ENCODE peak calls at places on chromosome 18, in nine cellular contexts. R is cardiac muscle cell; T is AG04450; Z is naive thymus-derived CD4-positive, alpha-beta T cell; J is CD8-positive, alpha-beta T cell; X is ovary; P is mammary epithelial cell; S is CD8-positive, alpha-beta memory T cell; L is psoas muscle. Y is an unnamed sample. For H3K9me3, the result is how much of the 10 kb centered on the place peaks cover.

GRCh38 chr18:12531747-12532146 is 124.0 kb downstream of the PRELID3A start:
- DNase-seq in R (no peak), T (no peak), Z (no peak), J (no peak), X (no peak), P (no peak), S (no peak), L (no peak), Y (no peak)

GRCh38 chr18:69490813-69491212 is 90.1 kb downstream of the DOK6 start:
- DNase-seq in R (no peak), T (peak), Z (no peak), J (no peak), X (no peak), P (no peak), S (no peak), L (no peak), Y (no peak)

GRCh38 chr18:32158108-32158624 is 31.7 kb upstream of the MEP1B start:
- DNase-seq in R (peak), T (peak), Z (peak), J (peak), X (peak), P (peak), S (peak), L (peak), Y (peak)

GRCh38 chr18:11902522-11903292 is 5.4 kb downstream of the MPPE1 start:
- DNase-seq in R (peak), T (no peak), Z (no peak), J (no peak), X (no peak), P (no peak), S (no peak), L (no peak), Y (no peak)

GRCh38 chr18:51110073-51110797 is 80.2 kb downstream of the SMAD4 start:
- DNase-seq in R (peak), T (no peak), Z (peak), J (peak), X (peak), P (peak), S (peak), L (peak), Y (peak)

GRCh38 chr18:61939032-61939674 is 46.3 kb upstream of the RNF152 start:
- DNase-seq in R (no peak), T (no peak), Z (no peak), J (no peak), X (no peak), P (peak), S (no peak), L (no peak), Y (no peak)

GRCh38 chr18:69233465-69234054 is 167.1 kb upstream of the DOK6 start:
- DNase-seq in R (no peak), T (no peak), Z (no peak), J (no peak), X (no peak), P (no peak), S (no peak), L (no peak), Y (no peak)

GRCh38 chr18:6920099-6920955 is 190.8 kb downstream of the ARHGAP28 start:
- DNase-seq in R (peak), T (peak), Z (no peak), J (no peak), X (peak), P (peak), S (no peak), L (no peak), Y (no peak)

GRCh38 chr18:27599202-27599829 is 414.2 kb upstream of the CHST9 start:
- DNase-seq in R (peak), T (no peak), Z (no peak), J (no peak), X (peak), P (peak), S (no peak), L (peak), Y (no peak)

GRCh38 chr18:60746491-60746890 is 373.9 kb upstream of the MC4R start:
- DNase-seq in R (no peak), T (no peak), Z (no peak), J (no peak), X (no peak), P (no peak), S (no peak), L (no peak), Y (no peak)

GRCh38 chr18:75016025-75016717 is 192.8 kb downstream of the PTGR3 start:
- DNase-seq in R (no peak), T (no peak), Z (no peak), J (no peak), X (no peak), P (no peak), S (no peak), L (no peak), Y (no peak)

GRCh38 chr18:22171263-22171838 is 2.0 kb downstream of the GATA6 start:
- DNase-seq in R (no peak), T (no peak), Z (no peak), J (no peak), X (no peak), P (no peak), S (no peak), L (no peak), Y (no peak)

DNA sequence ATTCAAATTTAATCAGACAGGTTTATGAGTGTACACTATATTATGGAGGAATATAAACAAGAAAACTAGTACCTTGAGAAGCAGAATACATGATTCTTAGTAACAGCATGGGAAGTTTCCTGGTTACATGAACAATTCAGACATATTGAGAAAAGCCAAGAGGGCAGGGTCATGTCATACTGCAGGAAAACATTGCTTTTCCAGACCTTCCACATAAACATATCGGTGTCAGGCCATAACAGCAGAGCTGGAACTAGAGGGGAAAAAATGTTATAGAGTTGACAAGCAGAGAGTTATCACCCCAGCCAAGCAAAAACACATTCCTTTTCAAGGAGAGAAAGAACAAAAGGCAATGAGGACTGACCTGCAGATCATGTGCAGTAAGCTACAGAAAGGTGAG is 74.7 kb upstream of the ZNF236 start:
- DNase-seq in R (no peak), T (no peak), Z (no peak), J (no peak), X (no peak), P (no peak), S (no peak), L (no peak), Y (no peak)
- H3K9me3 ChIP-seq in R (under half), T (under half), Z (under half), J (under half), X (under half), P (under half), S (under half), L (under half), Y (under half)

GRCh38 chr18:44473394-44474066 is 207.2 kb upstream of the SETBP1 start:
- DNase-seq in R (no peak), T (no peak), Z (no peak), J (no peak), X (no peak), P (peak), S (no peak), L (no peak), Y (no peak)
- H3K9me3 ChIP-seq in R (under half), T (under half), Z (under half), J (under half), X (under half), P (under half), S (under half), L (under half), Y (under half)

GRCh38 chr18:66728951-66729350 is 125.1 kb upstream of the CDH19 start:
- DNase-seq in R (no peak), T (no peak), Z (no peak), J (no peak), X (no peak), P (no peak), S (no peak), L (no peak), Y (no peak)

GRCh38 chr18:66729459-66730239 is 125.8 kb upstream of the CDH19 start:
- DNase-seq in R (no peak), T (no peak), Z (no peak), J (no peak), X (no peak), P (peak), S (no peak), L (no peak), Y (no peak)

GRCh38 chr18:66722671-66723070 is 118.8 kb upstream of the CDH19 start:
- DNase-seq in R (no peak), T (no peak), Z (no peak), J (no peak), X (no peak), P (no peak), S (no peak), L (no peak), Y (no peak)

GRCh38 chr18:66724664-66725356 is 120.9 kb upstream of the CDH19 start:
- DNase-seq in R (no peak), T (no peak), Z (no peak), J (no peak), X (no peak), P (peak), S (no peak), L (no peak), Y (no peak)

GRCh38 chr18:66727991-66728390 is 124.1 kb upstream of the CDH19 start:
- DNase-seq in R (no peak), T (no peak), Z (no peak), J (no peak), X (no peak), P (peak), S (no peak), L (no peak), Y (no peak)
- H3K9me3 ChIP-seq in R (under half), T (under half), Z (under half), J (under half), X (under half), P (under half), S (under half), L (under half), Y (under half)

DNA sequence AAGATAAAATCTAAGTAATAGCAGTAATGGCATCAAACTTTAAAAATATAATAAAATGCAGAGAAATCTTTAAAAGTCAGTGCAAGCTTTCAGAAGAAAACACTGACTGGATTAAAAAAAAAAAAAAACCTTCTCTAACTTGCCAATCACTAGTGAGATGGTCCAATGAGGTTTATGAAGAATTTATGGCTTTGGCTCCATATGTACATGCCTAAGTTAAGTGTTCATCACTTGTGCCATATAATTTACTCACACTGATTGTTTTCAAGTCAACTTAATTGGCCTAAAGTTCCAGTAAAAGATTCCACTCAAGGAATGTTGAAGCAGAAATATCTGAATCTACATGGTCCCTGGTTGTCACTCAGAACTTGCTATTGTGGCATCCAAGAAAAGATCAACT is 40.7 kb upstream of the RAB27B start:
- DNase-seq in R (no peak), T (no peak), Z (no peak), J (no peak), X (no peak), P (no peak), S (no peak), L (no peak), Y (no peak)
- H3K9me3 ChIP-seq in R (under half), T (under half), Z (under half), J (under half), X (under half), P (under half), S (under half), L (under half), Y (under half)

GRCh38 chr18:4578449-4578848 is 123.3 kb upstream of the DLGAP1 start:
- DNase-seq in R (no peak), T (no peak), Z (no peak), J (no peak), X (no peak), P (no peak), S (no peak), L (no peak), Y (no peak)

DNA sequence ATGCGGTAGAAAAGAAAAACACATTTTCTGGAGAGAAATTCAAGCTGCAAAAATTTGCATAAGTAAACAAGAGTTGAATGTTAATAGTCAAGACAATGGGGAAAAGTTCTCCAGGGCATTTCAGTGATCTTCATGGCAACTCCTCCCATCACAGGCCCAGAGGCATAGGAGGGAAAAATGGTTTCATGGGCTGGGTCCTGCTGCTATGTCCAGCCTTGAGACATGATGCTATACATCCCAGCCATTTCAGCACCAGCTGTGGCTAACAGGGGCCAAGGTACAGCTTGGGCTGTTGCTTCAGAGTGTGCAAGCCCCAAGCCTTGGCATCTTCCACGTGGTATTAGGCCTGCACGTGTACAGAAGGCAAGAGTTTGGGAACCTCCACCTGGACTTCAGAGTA is 118.6 kb upstream of the DLGAP1 start:
- DNase-seq in R (no peak), T (no peak), Z (no peak), J (no peak), X (no peak), P (no peak), S (no peak), L (no peak), Y (no peak)
- H3K9me3 ChIP-seq in R (under half), T (under half), Z (under half), J (under half), X (under half), P (under half), S (under half), L (under half), Y (under half)

GRCh38 chr18:4870177-4870773 is 326.8 kb downstream of the AKAIN1 start:
- DNase-seq in R (no peak), T (no peak), Z (no peak), J (no peak), X (no peak), P (peak), S (no peak), L (no peak), Y (no peak)
- H3K9me3 ChIP-seq in R (under half), T (under half), Z (under half), J (under half), X (under half), P (under half), S (under half), L (under half), Y (under half)

DNA sequence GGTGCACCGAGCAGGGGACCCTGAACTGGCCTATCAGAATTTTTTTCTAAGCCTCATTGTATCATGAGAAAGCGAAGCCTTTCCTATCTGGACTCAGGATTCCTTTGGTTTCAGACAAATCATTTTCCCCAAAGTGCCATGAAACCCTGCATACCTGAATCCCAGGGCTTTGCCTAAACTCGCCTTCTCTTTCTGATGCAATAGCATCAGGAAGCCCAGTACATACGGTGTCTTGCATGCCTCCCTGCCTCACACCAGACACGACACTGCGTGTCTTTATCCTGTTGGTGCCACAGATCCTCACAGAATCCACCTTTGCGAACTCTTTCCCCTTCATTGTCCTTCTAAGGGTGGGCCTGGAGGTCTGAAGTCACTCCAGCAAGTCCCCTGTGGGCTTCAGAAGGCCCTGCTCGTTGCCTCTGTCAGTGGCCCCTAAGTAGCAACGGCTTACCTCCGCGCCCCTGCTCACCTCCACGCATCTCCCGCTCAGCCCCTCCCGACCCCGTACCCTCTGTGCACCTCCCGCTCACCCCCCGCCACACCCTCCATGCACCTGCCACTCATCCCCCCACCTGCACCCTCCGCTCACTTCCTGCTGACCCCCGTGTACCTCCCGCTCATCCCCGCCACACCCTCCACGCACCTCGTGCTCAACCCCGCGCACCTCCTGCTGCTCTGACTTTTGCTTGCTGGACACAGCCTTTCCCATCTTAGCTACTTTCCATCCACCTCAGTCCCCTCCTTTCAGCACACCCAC is 83.4 kb downstream of the TPGS2 start:
- DNase-seq in R (no peak), T (no peak), Z (no peak), J (no peak), X (no peak), P (peak), S (no peak), L (no peak), Y (no peak)
- H3K9me3 ChIP-seq in R (under half), T (under half), Z (under half), J (under half), X (under half), P (under half), S (under half), L (under half), Y (under half)

DNA sequence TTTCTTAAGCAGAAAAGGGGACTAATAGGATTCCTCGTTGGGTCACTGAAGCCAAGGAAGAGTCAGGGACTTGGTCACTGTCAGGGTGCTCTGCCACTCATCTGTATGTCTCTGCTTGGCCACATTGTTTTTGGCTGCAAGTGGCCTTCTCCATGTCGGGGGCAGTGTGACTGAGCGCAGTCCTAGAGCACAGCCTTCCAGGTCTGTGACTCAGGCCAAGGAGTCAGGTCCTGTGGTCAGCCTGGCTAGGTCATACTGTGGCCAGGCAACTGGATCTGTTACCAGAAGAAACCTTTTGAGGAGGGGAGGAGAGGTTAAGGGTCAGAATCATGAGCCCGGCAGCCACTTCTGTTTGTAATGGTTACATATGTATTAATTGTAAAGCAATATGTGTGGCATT is 61.3 kb downstream of the GALNT1 start:
- DNase-seq in R (no peak), T (no peak), Z (no peak), J (no peak), X (no peak), P (no peak), S (no peak), L (no peak), Y (no peak)
- H3K9me3 ChIP-seq in R (under half), T (under half), Z (under half), J (under half), X (under half), P (under half), S (under half), L (under half), Y (under half)

Y was measured in T-helper 17 cell.